ENCODE peak calls at places on chromosomes 5 and 9, in ten cellular contexts. One of them, this sample, is unnamed.

GRCh38 chr5:146606838-146607237 is 90.8 kb upstream of the GPR151 start:
- DNase-seq in endodermal cell: no peak
- DNase-seq in OCI-LY7: no peak
- DNase-seq in D721Med: no peak
- DNase-seq in NCI-H774: no peak
- DNase-seq in osteocyte: peak
- DNase-seq in neural crest cell: no peak
- DNase-seq in heart right ventricle: no peak
- DNase-seq in astrocyte of the spinal cord: no peak
- DNase-seq in NT2/D1: no peak
- DNase-seq in this sample: no peak

GRCh38 chr9:123267481-123268239 is 726 bp downstream of the STRBP start:
- DNase-seq in endodermal cell: peak
- DNase-seq in OCI-LY7: peak
- DNase-seq in D721Med: no peak
- DNase-seq in NCI-H774: no peak
- DNase-seq in osteocyte: no peak
- DNase-seq in neural crest cell: no peak
- DNase-seq in heart right ventricle: no peak
- DNase-seq in astrocyte of the spinal cord: no peak
- DNase-seq in NT2/D1: no peak
- DNase-seq in this sample: no peak

GRCh38 chr9:37801959-37802711 is 1.5 kb downstream of the DCAF10 start:
- DNase-seq in endodermal cell: no peak
- DNase-seq in OCI-LY7: peak
- DNase-seq in D721Med: no peak
- DNase-seq in NCI-H774: no peak
- DNase-seq in osteocyte: no peak
- DNase-seq in neural crest cell: no peak
- DNase-seq in heart right ventricle: no peak
- DNase-seq in astrocyte of the spinal cord: no peak
- DNase-seq in NT2/D1: no peak
- DNase-seq in this sample: no peak

GRCh38 chr9:14525840-14526239 is 167.4 kb downstream of the ZDHHC21 start:
- DNase-seq in endodermal cell: no peak
- DNase-seq in OCI-LY7: no peak
- DNase-seq in D721Med: no peak
- DNase-seq in NCI-H774: no peak
- DNase-seq in osteocyte: no peak
- DNase-seq in neural crest cell: no peak
- DNase-seq in heart right ventricle: no peak
- DNase-seq in astrocyte of the spinal cord: no peak
- DNase-seq in NT2/D1: no peak
- DNase-seq in this sample: no peak

GRCh38 chr5:111999286-111999685 is 242.3 kb upstream of the NREP start:
- DNase-seq in endodermal cell: no peak
- DNase-seq in OCI-LY7: no peak
- DNase-seq in D721Med: no peak
- DNase-seq in NCI-H774: no peak
- DNase-seq in osteocyte: no peak
- DNase-seq in neural crest cell: no peak
- DNase-seq in heart right ventricle: no peak
- DNase-seq in astrocyte of the spinal cord: peak
- DNase-seq in NT2/D1: no peak
- DNase-seq in this sample: no peak

GRCh38 chr5:10595305-10595677 is 31.4 kb downstream of the ANKRD33B start:
- DNase-seq in endodermal cell: no peak
- DNase-seq in OCI-LY7: no peak
- DNase-seq in D721Med: no peak
- DNase-seq in NCI-H774: no peak
- DNase-seq in osteocyte: no peak
- DNase-seq in neural crest cell: no peak
- DNase-seq in heart right ventricle: no peak
- DNase-seq in astrocyte of the spinal cord: no peak
- DNase-seq in NT2/D1: no peak
- DNase-seq in this sample: no peak

GRCh38 chr5:9570876-9571275 is 25.0 kb upstream of the SEMA5A start:
- DNase-seq in endodermal cell: no peak
- DNase-seq in OCI-LY7: no peak
- DNase-seq in D721Med: no peak
- DNase-seq in NCI-H774: no peak
- DNase-seq in osteocyte: no peak
- DNase-seq in neural crest cell: no peak
- DNase-seq in heart right ventricle: no peak
- DNase-seq in astrocyte of the spinal cord: no peak
- DNase-seq in NT2/D1: no peak
- DNase-seq in this sample: no peak

GRCh38 chr9:6498982-6499381 is 86.0 kb downstream of the UHRF2 start:
- DNase-seq in endodermal cell: no peak
- DNase-seq in OCI-LY7: no peak
- DNase-seq in D721Med: no peak
- DNase-seq in NCI-H774: no peak
- DNase-seq in osteocyte: no peak
- DNase-seq in neural crest cell: no peak
- DNase-seq in heart right ventricle: no peak
- DNase-seq in astrocyte of the spinal cord: peak
- DNase-seq in NT2/D1: no peak
- DNase-seq in this sample: peak

GRCh38 chr5:66814146-66814991 is 218.2 kb downstream of the MAST4 start:
- DNase-seq in endodermal cell: peak
- DNase-seq in OCI-LY7: peak
- DNase-seq in D721Med: no peak
- DNase-seq in NCI-H774: peak
- DNase-seq in osteocyte: no peak
- DNase-seq in neural crest cell: peak
- DNase-seq in heart right ventricle: peak
- DNase-seq in astrocyte of the spinal cord: peak
- DNase-seq in NT2/D1: peak
- DNase-seq in this sample: peak

GRCh38 chr5:154375331-154376008 is 70.3 kb upstream of the SAP30L start:
- DNase-seq in endodermal cell: no peak
- DNase-seq in OCI-LY7: no peak
- DNase-seq in D721Med: no peak
- DNase-seq in NCI-H774: no peak
- DNase-seq in osteocyte: no peak
- DNase-seq in neural crest cell: no peak
- DNase-seq in heart right ventricle: no peak
- DNase-seq in astrocyte of the spinal cord: no peak
- DNase-seq in NT2/D1: no peak
- DNase-seq in this sample: no peak

GRCh38 chr9:630817-631216 is 210.7 kb upstream of the DMRT1 start:
- DNase-seq in endodermal cell: no peak
- DNase-seq in OCI-LY7: no peak
- DNase-seq in D721Med: no peak
- DNase-seq in NCI-H774: no peak
- DNase-seq in osteocyte: no peak
- DNase-seq in neural crest cell: no peak
- DNase-seq in heart right ventricle: no peak
- DNase-seq in astrocyte of the spinal cord: no peak
- DNase-seq in NT2/D1: no peak
- DNase-seq in this sample: no peak

GRCh38 chr9:35996358-35996970 is 38.5 kb upstream of the OR2S2 start:
- DNase-seq in endodermal cell: peak
- DNase-seq in OCI-LY7: no peak
- DNase-seq in D721Med: no peak
- DNase-seq in NCI-H774: no peak
- DNase-seq in osteocyte: no peak
- DNase-seq in neural crest cell: no peak
- DNase-seq in heart right ventricle: peak
- DNase-seq in astrocyte of the spinal cord: peak
- DNase-seq in NT2/D1: peak
- DNase-seq in this sample: peak

GRCh38 chr5:18466731-18467130 is 832.5 kb downstream of the TAF11L14 start:
- DNase-seq in endodermal cell: no peak
- DNase-seq in OCI-LY7: no peak
- DNase-seq in D721Med: no peak
- DNase-seq in NCI-H774: no peak
- DNase-seq in osteocyte: no peak
- DNase-seq in neural crest cell: no peak
- DNase-seq in heart right ventricle: no peak
- DNase-seq in astrocyte of the spinal cord: no peak
- DNase-seq in NT2/D1: no peak
- DNase-seq in this sample: no peak

GRCh38 chr5:178465861-178466288 is 124.3 kb downstream of the COL23A1 start:
- DNase-seq in endodermal cell: no peak
- DNase-seq in OCI-LY7: no peak
- DNase-seq in D721Med: no peak
- DNase-seq in NCI-H774: no peak
- DNase-seq in osteocyte: peak
- DNase-seq in neural crest cell: no peak
- DNase-seq in heart right ventricle: no peak
- DNase-seq in astrocyte of the spinal cord: no peak
- DNase-seq in NT2/D1: no peak
- DNase-seq in this sample: no peak

GRCh38 chr9:23933348-23933747 is 107.3 kb upstream of the ELAVL2 start:
- DNase-seq in endodermal cell: no peak
- DNase-seq in OCI-LY7: no peak
- DNase-seq in D721Med: no peak
- DNase-seq in NCI-H774: no peak
- DNase-seq in osteocyte: no peak
- DNase-seq in neural crest cell: no peak
- DNase-seq in heart right ventricle: no peak
- DNase-seq in astrocyte of the spinal cord: no peak
- DNase-seq in NT2/D1: no peak
- DNase-seq in this sample: no peak

GRCh38 chr5:159956074-159956473 is 39.8 kb downstream of the ADRA1B start:
- DNase-seq in endodermal cell: peak
- DNase-seq in OCI-LY7: no peak
- DNase-seq in D721Med: no peak
- DNase-seq in NCI-H774: no peak
- DNase-seq in osteocyte: no peak
- DNase-seq in neural crest cell: no peak
- DNase-seq in heart right ventricle: no peak
- DNase-seq in astrocyte of the spinal cord: no peak
- DNase-seq in NT2/D1: no peak
- DNase-seq in this sample: no peak

GRCh38 chr5:31415009-31415923 is 116.6 kb downstream of the DROSHA start:
- DNase-seq in endodermal cell: no peak
- DNase-seq in OCI-LY7: no peak
- DNase-seq in D721Med: no peak
- DNase-seq in NCI-H774: no peak
- DNase-seq in osteocyte: no peak
- DNase-seq in neural crest cell: no peak
- DNase-seq in heart right ventricle: no peak
- DNase-seq in astrocyte of the spinal cord: no peak
- DNase-seq in NT2/D1: no peak
- DNase-seq in this sample: no peak

GRCh38 chr5:141513021-141513626 is 24.2 kb downstream of the PCDHGC5 start:
- DNase-seq in endodermal cell: peak
- DNase-seq in OCI-LY7: peak
- DNase-seq in D721Med: no peak
- DNase-seq in NCI-H774: no peak
- DNase-seq in osteocyte: no peak
- DNase-seq in neural crest cell: peak
- DNase-seq in heart right ventricle: no peak
- DNase-seq in astrocyte of the spinal cord: peak
- DNase-seq in NT2/D1: no peak
- DNase-seq in this sample: no peak

GRCh38 chr5:119343766-119344165 is 12.1 kb upstream of the TNFAIP8 start:
- DNase-seq in endodermal cell: no peak
- DNase-seq in OCI-LY7: peak
- DNase-seq in D721Med: no peak
- DNase-seq in NCI-H774: no peak
- DNase-seq in osteocyte: no peak
- DNase-seq in neural crest cell: no peak
- DNase-seq in heart right ventricle: no peak
- DNase-seq in astrocyte of the spinal cord: peak
- DNase-seq in NT2/D1: no peak
- DNase-seq in this sample: peak

GRCh38 chr9:18658764-18659705 is 185.1 kb downstream of the ADAMTSL1 start:
- DNase-seq in endodermal cell: no peak
- DNase-seq in OCI-LY7: no peak
- DNase-seq in D721Med: no peak
- DNase-seq in NCI-H774: no peak
- DNase-seq in osteocyte: no peak
- DNase-seq in neural crest cell: no peak
- DNase-seq in heart right ventricle: no peak
- DNase-seq in astrocyte of the spinal cord: peak
- DNase-seq in NT2/D1: no peak
- DNase-seq in this sample: peak

GRCh38 chr9:128550770-128551651 is 1.4 kb upstream of the SPTAN1 start:
- DNase-seq in endodermal cell: peak
- DNase-seq in OCI-LY7: no peak
- DNase-seq in D721Med: no peak
- DNase-seq in NCI-H774: no peak
- DNase-seq in osteocyte: no peak
- DNase-seq in neural crest cell: no peak
- DNase-seq in heart right ventricle: peak
- DNase-seq in astrocyte of the spinal cord: peak
- DNase-seq in NT2/D1: no peak
- DNase-seq in this sample: peak

GRCh38 chr5:139012170-139012569 is 137.0 kb upstream of the LRRTM2 start:
- DNase-seq in endodermal cell: peak
- DNase-seq in OCI-LY7: no peak
- DNase-seq in D721Med: no peak
- DNase-seq in NCI-H774: no peak
- DNase-seq in osteocyte: no peak
- DNase-seq in neural crest cell: no peak
- DNase-seq in heart right ventricle: no peak
- DNase-seq in astrocyte of the spinal cord: no peak
- DNase-seq in NT2/D1: no peak
- DNase-seq in this sample: no peak

GRCh38 chr5:8829322-8830029 is 716.4 kb downstream of the SEMA5A start:
- DNase-seq in endodermal cell: no peak
- DNase-seq in OCI-LY7: no peak
- DNase-seq in D721Med: no peak
- DNase-seq in NCI-H774: no peak
- DNase-seq in osteocyte: no peak
- DNase-seq in neural crest cell: no peak
- DNase-seq in heart right ventricle: no peak
- DNase-seq in astrocyte of the spinal cord: peak
- DNase-seq in NT2/D1: peak
- DNase-seq in this sample: peak

GRCh38 chr5:116671211-116671736 is 96.7 kb upstream of the SEMA6A start:
- DNase-seq in endodermal cell: peak
- DNase-seq in OCI-LY7: no peak
- DNase-seq in D721Med: no peak
- DNase-seq in NCI-H774: no peak
- DNase-seq in osteocyte: no peak
- DNase-seq in neural crest cell: no peak
- DNase-seq in heart right ventricle: no peak
- DNase-seq in astrocyte of the spinal cord: no peak
- DNase-seq in NT2/D1: no peak
- DNase-seq in this sample: no peak

GRCh38 chr9:91485006-91485405 is 61.4 kb upstream of the NFIL3 start:
- DNase-seq in endodermal cell: no peak
- DNase-seq in OCI-LY7: no peak
- DNase-seq in D721Med: no peak
- DNase-seq in NCI-H774: no peak
- DNase-seq in osteocyte: no peak
- DNase-seq in neural crest cell: no peak
- DNase-seq in heart right ventricle: no peak
- DNase-seq in astrocyte of the spinal cord: no peak
- DNase-seq in NT2/D1: no peak
- DNase-seq in this sample: no peak

GRCh38 chr5:31106259-31106658 is 87.2 kb upstream of the CDH6 start:
- DNase-seq in endodermal cell: no peak
- DNase-seq in OCI-LY7: no peak
- DNase-seq in D721Med: no peak
- DNase-seq in NCI-H774: no peak
- DNase-seq in osteocyte: no peak
- DNase-seq in neural crest cell: no peak
- DNase-seq in heart right ventricle: no peak
- DNase-seq in astrocyte of the spinal cord: peak
- DNase-seq in NT2/D1: no peak
- DNase-seq in this sample: no peak

GRCh38 chr5:14741721-14742426 is 77.4 kb downstream of the OTULIN start:
- DNase-seq in endodermal cell: no peak
- DNase-seq in OCI-LY7: no peak
- DNase-seq in D721Med: no peak
- DNase-seq in NCI-H774: no peak
- DNase-seq in osteocyte: no peak
- DNase-seq in neural crest cell: no peak
- DNase-seq in heart right ventricle: no peak
- DNase-seq in astrocyte of the spinal cord: no peak
- DNase-seq in NT2/D1: no peak
- DNase-seq in this sample: peak

GRCh38 chr5:171418316-171418981 is 998 bp upstream of the FGF18 start:
- DNase-seq in endodermal cell: peak
- DNase-seq in OCI-LY7: peak
- DNase-seq in D721Med: peak
- DNase-seq in NCI-H774: peak
- DNase-seq in osteocyte: peak
- DNase-seq in neural crest cell: peak
- DNase-seq in heart right ventricle: peak
- DNase-seq in astrocyte of the spinal cord: peak
- DNase-seq in NT2/D1: peak
- DNase-seq in this sample: peak